ENCODE peak calls at places on chromosomes 4 and X, in ten cellular contexts. C is mesothelial cell of epicardium, K is A549, Z is spleen, A is H9, V is GM13976, I is endothelial cell, F is lung, P is fibroblast of mammary gland, X is foreskin keratinocyte. G is an unnamed sample.
A peak's percentile ranks its signal among the peaks of the same experiment; 100 is the strongest.

GRCh38 chr4:2592572-2592971 is 56.1 kb downstream of the FAM193A start:
- DNase-seq in C (no peak), K (no peak), Z (no peak), A (peak; percentile 64), V (no peak), I (no peak), F (no peak), P (no peak), X (no peak), G (no peak)

GRCh38 chr4:177450421-177451107 is 8.3 kb upstream of the AGA start:
- DNase-seq in C (no peak), K (no peak), Z (no peak), A (no peak), V (no peak), I (no peak), F (no peak), P (peak; percentile 7), X (peak; percentile 33), G (no peak)

GRCh38 chr4:77473509-77473908 is 132.1 kb upstream of the CXCL13 start:
- DNase-seq in C (no peak), K (no peak), Z (no peak), A (peak; percentile 47), V (peak; percentile 38), I (peak; percentile 11), F (no peak), P (peak; percentile 35), X (no peak), G (no peak)

GRCh38 chr4:118865091-118865708 is 23.5 kb upstream of the SYNPO2 start:
- DNase-seq in C (no peak), K (peak; percentile 49), Z (no peak), A (peak; percentile 77), V (peak; percentile 47), I (peak; percentile 30), F (peak; percentile 41), P (peak; percentile 61), X (peak; percentile 82), G (peak; percentile 61)

GRCh38 chr4:8192748-8193738 is 6.0 kb upstream of the SH3TC1 start:
- DNase-seq in C (no peak), K (peak; percentile 52), Z (peak; percentile 86), A (no peak), V (peak; percentile 76), I (no peak), F (peak; percentile 53), P (peak; percentile 60), X (peak; percentile 63), G (peak; percentile 53)

GRCh38 chr4:85500110-85500867 is 25.3 kb downstream of the ARHGAP24 start:
- DNase-seq in C (no peak), K (no peak), Z (no peak), A (no peak), V (no peak), I (no peak), F (no peak), P (peak; percentile 74), X (no peak), G (no peak)

GRCh38 chr4:71009796-71010588 is 16.5 kb downstream of the DCK start:
- DNase-seq in C (no peak), K (peak; percentile 26), Z (no peak), A (no peak), V (peak; percentile 57), I (no peak), F (no peak), P (peak; percentile 74), X (peak; percentile 47), G (no peak)

GRCh38 chr4:82898322-82899243 is 2.0 kb upstream of the THAP9 start:
- DNase-seq in C (no peak), K (peak; percentile 10), Z (no peak), A (no peak), V (no peak), I (no peak), F (peak; percentile 67), P (peak; percentile 95), X (peak; percentile 59), G (no peak)

GRCh38 chr4:157226601-157227000 is 6.1 kb downstream of the GRIA2 start:
- DNase-seq in C (no peak), K (no peak), Z (no peak), A (no peak), V (no peak), I (no peak), F (no peak), P (no peak), X (no peak), G (no peak)

GRCh38 chr4:156774422-156774821 is 197.2 kb downstream of the PDGFC start:
- DNase-seq in C (no peak), K (no peak), Z (no peak), A (no peak), V (no peak), I (no peak), F (no peak), P (peak; percentile 97), X (peak; percentile 84), G (no peak)

GRCh38 chrX:133609151-133609550 is 193.9 kb upstream of the GPC4 start:
- DNase-seq in C (no peak), K (no peak), Z (no peak), A (no peak), V (no peak), I (no peak), F (no peak), P (no peak), X (no peak), G (no peak)

GRCh38 chr4:147958459-147959065 is 226.7 kb downstream of the ARHGAP10 start:
- DNase-seq in C (no peak), K (no peak), Z (no peak), A (no peak), V (no peak), I (no peak), F (no peak), P (no peak), X (no peak), G (no peak)

GRCh38 chrX:112867570-112867969 is 26.9 kb upstream of the AMOT start:
- DNase-seq in C (no peak), K (no peak), Z (no peak), A (peak; percentile 52), V (no peak), I (no peak), F (no peak), P (no peak), X (no peak), G (no peak)
- TF ChIP-seq CTCF in C (peak; percentile 37), K (no peak), Z (no peak), A (peak; percentile 63), V (no peak), I (no peak), F (no peak), P (no peak), X (peak; percentile 20), G (no peak)

GRCh38 chr4:125243835-125244397 is 70.8 kb upstream of the FAT4 start:
- DNase-seq in C (no peak), K (no peak), Z (no peak), A (no peak), V (no peak), I (no peak), F (no peak), P (no peak), X (peak; percentile 82), G (no peak)

GRCh38 chr4:125244848-125245450 is 69.8 kb upstream of the FAT4 start:
- DNase-seq in C (no peak), K (no peak), Z (no peak), A (no peak), V (no peak), I (no peak), F (no peak), P (peak; percentile 43), X (peak; percentile 25), G (no peak)
- TF ChIP-seq CTCF in C (peak; percentile 42), K (peak; percentile 36), Z (no peak), A (peak; percentile 63), V (no peak), I (peak; percentile 46), F (no peak), P (peak; percentile 39), X (peak; percentile 67), G (no peak)

DNA sequence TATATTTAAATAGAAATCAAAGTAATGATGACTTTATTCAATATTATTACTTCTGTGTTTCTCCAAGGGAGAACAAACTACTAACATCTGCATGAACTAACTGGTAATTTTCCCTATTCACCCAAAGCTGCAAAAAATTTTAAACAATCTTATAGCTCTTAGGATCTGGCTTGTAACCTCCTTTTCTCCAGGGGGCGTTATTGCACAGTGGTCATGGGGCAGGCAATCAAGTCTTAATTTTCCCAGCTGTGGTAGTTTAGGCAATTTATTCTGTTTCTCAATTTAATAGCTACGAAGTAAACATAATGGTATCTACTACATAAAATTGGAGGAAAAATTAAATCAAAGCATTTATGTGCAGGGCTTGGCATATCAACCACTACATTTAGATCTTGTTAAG is 137.5 kb upstream of the GUCY1A1 start:
- DNase-seq in C (no peak), K (no peak), Z (no peak), A (no peak), V (peak; percentile 21), I (peak; percentile 22), F (no peak), P (peak; percentile 69), X (no peak), G (peak; percentile 41)
- TF ChIP-seq CTCF in C (no peak), K (no peak), Z (peak; percentile 20), A (peak; percentile 69), V (no peak), I (peak; percentile 20), F (peak; percentile 11), P (peak; percentile 57), X (peak; percentile 52), G (peak; percentile 41)

DNA sequence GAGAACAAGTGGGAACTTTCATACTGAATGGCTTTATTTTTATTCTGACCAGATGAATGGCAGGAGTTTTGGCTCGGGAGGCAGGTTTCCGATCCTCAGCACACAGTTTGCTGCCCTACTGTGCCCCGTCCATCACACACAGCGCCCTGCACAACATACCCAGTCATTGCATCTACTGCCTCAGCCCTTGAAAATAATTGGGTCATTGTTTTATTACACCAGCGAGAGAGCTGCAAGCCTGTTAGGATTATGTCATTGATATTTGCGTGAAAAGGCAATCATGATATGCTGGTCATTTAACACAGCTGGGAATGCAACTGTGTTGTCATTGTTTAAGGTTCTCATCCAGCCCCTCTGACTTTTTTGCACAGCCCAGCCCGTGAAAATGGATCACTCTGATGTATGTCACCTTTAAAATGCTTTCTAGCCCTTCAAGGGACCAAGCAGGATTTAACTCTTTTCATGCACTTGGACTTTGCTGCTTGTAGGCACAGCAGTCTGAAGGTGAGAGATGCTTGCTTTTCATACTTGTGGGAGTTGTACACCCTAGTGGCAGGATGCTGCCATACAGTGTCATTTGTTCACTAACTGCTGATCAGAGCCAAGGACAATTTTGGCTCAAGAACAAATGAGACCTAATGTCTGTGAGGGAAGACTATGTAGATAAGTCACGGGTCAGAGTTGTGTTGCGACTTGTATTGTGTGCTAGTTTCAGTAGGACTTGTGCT is 62.3 kb downstream of the RTL9 start:
- DNase-seq in C (no peak), K (peak; percentile 13), Z (no peak), A (no peak), V (peak; percentile 22), I (peak; percentile 5), F (no peak), P (peak; percentile 31), X (no peak), G (no peak)
- TF ChIP-seq CTCF in C (peak; percentile 41), K (no peak), Z (no peak), A (peak; percentile 57), V (no peak), I (peak; percentile 50), F (no peak), P (peak; percentile 31), X (peak; percentile 39), G (peak; percentile 31)